ENCODE peak calls at places on chromosomes 7 and 10, in five cellular contexts. K is GM20000, I is lower leg skin, V is breast epithelium, O is A549. L is an unnamed sample.

GRCh38 chr7:5231811-5232484 is 41.9 kb downstream of the WIPI2 start:
- DNase-seq in V (no peak), O (no peak), K (peak; percentile 79), I (no peak), L (no peak)

GRCh38 chr10:79129361-79129997 is 60.7 kb downstream of the ZMIZ1 start:
- DNase-seq in I (no peak), O (peak; percentile 63), K (no peak), V (no peak), L (no peak)

GRCh38 chr10:101380353-101381017 is 26.5 kb downstream of the BTRC start:
- DNase-seq in O (no peak), K (no peak), V (no peak), I (no peak), L (no peak)

GRCh38 chr10:110548002-110548401 is 19.5 kb upstream of the SMC3 start:
- DNase-seq in K (no peak), O (no peak), I (no peak), V (no peak), L (no peak)

GRCh38 chr10:46307281-46308112 is 20.7 kb downstream of the ANTXRL start:
- DNase-seq in I (peak; percentile 81), K (no peak), O (no peak), V (peak; percentile 38), L (no peak)

GRCh38 chr10:122499491-122499941 is 38.2 kb downstream of the HTRA1 start:
- DNase-seq in K (no peak), I (no peak), O (no peak), V (no peak), L (no peak)

GRCh38 chr7:2929321-2930201 is 85.5 kb upstream of the GNA12 start:
- DNase-seq in V (no peak), K (no peak), O (no peak), I (peak; percentile 53), L (no peak)

GRCh38 chr7:12757443-12757842 is 70.0 kb downstream of the ARL4A start:
- DNase-seq in K (no peak), V (no peak), O (no peak), I (no peak), L (no peak)

GRCh38 chr10:21675157-21675796 is 141.2 kb downstream of the MLLT10 start:
- DNase-seq in V (no peak), I (no peak), K (peak; percentile 3), O (peak; percentile 40), L (peak; percentile 41)

GRCh38 chr7:44639701-44640321 is 33.4 kb downstream of the OGDH start:
- DNase-seq in I (no peak), O (peak; percentile 64), K (no peak), V (peak; percentile 54), L (peak; percentile 88)

GRCh38 chr7:93902777-93903423 is 3.5 kb upstream of the GNGT1 start:
- DNase-seq in I (no peak), V (no peak), K (peak; percentile 32), O (no peak), L (peak; percentile 7)

GRCh38 chr7:100577103-100577502 is 3.4 kb upstream of the SAP25 start:
- DNase-seq in V (no peak), I (no peak), K (no peak), O (no peak), L (no peak)

GRCh38 chr10:21989453-21990154 is 13.9 kb downstream of the DNAJC1 start:
- DNase-seq in O (peak; percentile 54), V (no peak), K (peak; percentile 45), I (no peak), L (peak; percentile 41)

GRCh38 chr7:124084024-124084423 is 51.2 kb upstream of the TMEM229A start:
- DNase-seq in K (no peak), V (no peak), O (no peak), I (no peak), L (no peak)

GRCh38 chr7:24540956-24541355 is 32.3 kb upstream of the PALS2 start:
- DNase-seq in I (no peak), O (no peak), V (no peak), K (no peak), L (no peak)

GRCh38 chr7:44534501-44534900 is 6.6 kb downstream of the NPC1L1 start:
- DNase-seq in V (no peak), I (no peak), O (peak; percentile 91), K (peak; percentile 82), L (peak; percentile 72)

GRCh38 chr7:152395115-152395514 is 40.7 kb downstream of the KMT2C start:
- DNase-seq in K (no peak), O (no peak), V (no peak), I (no peak), L (no peak)

GRCh38 chr7:69256634-69257081 is 341.6 kb upstream of the AUTS2 start:
- DNase-seq in V (no peak), I (peak; percentile 94), O (no peak), K (no peak), L (no peak)

GRCh38 chr7:100003711-100004661 is 11.4 kb upstream of the ZKSCAN1 start:
- DNase-seq in V (peak; percentile 69), I (no peak), O (no peak), K (no peak), L (no peak)

GRCh38 chr7:24722386-24723177 is 34.7 kb downstream of the GSDME start:
- DNase-seq in K (no peak), O (no peak), V (no peak), I (peak; percentile 64), L (peak; percentile 22)

GRCh38 chr7:95469850-95470249 is 15.9 kb upstream of the ASB4 start:
- DNase-seq in V (no peak), O (no peak), K (no peak), I (no peak), L (no peak)

GRCh38 chr7:110386006-110386405 is 704.9 kb upstream of the LRRN3 start:
- DNase-seq in K (no peak), I (no peak), V (no peak), O (no peak), L (no peak)

GRCh38 chr10:5895804-5896203 is 5.8 kb downstream of the FBH1 start:
- DNase-seq in K (peak; percentile 80), V (no peak), O (no peak), I (no peak), L (no peak)

GRCh38 chr7:23350466-23350865 is 51.3 kb downstream of the MALSU1 start:
- DNase-seq in K (no peak), O (no peak), I (no peak), V (no peak), L (no peak)

GRCh38 chr7:44735403-44736165 is 13.1 kb upstream of the ZMIZ2 start:
- DNase-seq in K (no peak), V (no peak), O (peak; percentile 65), I (no peak), L (peak; percentile 70)

GRCh38 chr7:25028370-25028971 is 48.5 kb upstream of the OSBPL3 start:
- DNase-seq in V (no peak), O (no peak), K (no peak), I (no peak), L (peak; percentile 68)

DNA sequence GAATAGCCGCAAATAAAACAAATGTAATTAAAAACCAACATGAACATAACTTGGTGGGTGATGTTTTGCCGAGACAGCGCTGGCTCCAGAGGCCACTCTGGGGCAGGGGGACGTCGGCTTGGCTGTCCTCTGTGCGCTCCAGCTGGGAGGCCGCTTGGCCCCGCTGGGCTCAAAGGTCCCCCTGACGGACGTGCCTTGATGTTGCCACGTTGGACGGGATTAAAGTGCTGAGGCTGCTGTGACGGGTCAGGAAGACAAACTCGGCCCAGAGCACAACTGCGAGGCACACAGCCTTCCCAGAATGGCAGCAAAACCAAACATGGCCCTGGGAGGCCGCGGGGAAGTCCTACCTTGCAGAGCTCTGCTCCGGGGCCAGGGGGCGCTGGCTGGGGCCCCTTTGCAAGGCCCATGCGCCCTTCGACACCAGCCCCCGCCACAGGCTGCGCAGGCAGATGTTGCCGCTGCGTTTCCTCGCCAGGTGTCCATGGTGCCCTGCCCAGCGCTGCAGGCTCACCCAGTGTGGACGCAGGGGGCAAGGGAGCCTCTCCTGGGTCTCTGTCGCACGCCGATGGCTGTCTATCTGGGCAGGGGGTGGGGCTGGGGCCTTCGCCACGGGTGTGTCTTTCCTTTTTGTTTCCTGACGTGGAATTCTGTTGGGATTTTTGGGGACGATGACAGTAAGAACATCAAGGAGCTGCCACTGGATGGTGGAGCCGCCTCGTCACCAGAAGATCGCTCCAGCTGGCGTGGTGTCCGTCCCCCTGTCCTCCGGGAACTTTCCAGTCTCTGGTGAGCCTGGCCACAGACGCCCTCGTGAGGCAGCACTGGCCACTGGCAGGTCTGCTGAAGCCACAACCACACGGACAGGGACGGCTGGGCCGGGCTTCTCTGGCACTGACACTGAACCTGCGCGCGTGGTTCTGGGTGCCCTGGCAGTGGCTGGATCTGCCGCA is 99.6 kb upstream of the DIP2C start:
- DNase-seq in V (peak; percentile 77), K (peak; percentile 75), I (peak; percentile 94), O (peak; percentile 95), L (no peak)
- TF ChIP-seq CTCF in V (peak; percentile 11), K (peak; percentile 30), I (no peak), O (peak; percentile 60), L (no peak)

DNA sequence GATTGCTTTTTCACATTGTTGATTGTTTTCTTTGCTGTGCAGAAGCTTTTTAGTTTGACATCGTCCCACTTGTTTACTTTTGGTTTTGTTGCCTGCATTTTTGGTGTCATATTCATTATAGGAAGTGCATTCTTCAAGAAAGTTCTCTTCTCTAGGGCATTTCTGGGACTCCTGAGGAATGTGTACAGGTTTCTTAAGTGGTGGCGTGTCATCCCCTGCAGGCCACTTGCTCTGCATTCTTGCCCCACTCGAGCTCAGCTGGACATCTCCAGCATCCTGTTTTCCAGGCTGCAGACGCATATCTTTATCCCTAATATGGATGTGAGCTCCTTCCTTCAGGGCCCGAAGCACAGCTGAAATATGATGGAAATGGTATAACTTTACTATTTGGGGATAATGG is 255.6 kb upstream of the HABP2 start:
- DNase-seq in K (no peak), V (no peak), O (no peak), I (no peak), L (peak; percentile 1)
- TF ChIP-seq CTCF in K (no peak), V (no peak), O (no peak), I (no peak), L (no peak)

GRCh38 chr7:137485818-137486217 is 142.3 kb upstream of the PTN start:
- DNase-seq in O (no peak), V (no peak), I (no peak), K (no peak), L (no peak)

GRCh38 chr7:137484326-137484725 is 140.8 kb upstream of the PTN start:
- DNase-seq in K (no peak), V (no peak), O (no peak), I (no peak), L (no peak)

GRCh38 chr7:137492889-137493288 is 149.4 kb upstream of the PTN start:
- DNase-seq in K (no peak), V (no peak), I (no peak), O (no peak), L (no peak)

GRCh38 chr7:137489880-137490279 is 146.3 kb upstream of the PTN start:
- DNase-seq in V (no peak), I (no peak), K (no peak), O (no peak), L (no peak)

GRCh38 chr7:137488038-137488437 is 144.5 kb upstream of the PTN start:
- DNase-seq in K (no peak), V (no peak), I (no peak), O (no peak), L (no peak)
- TF ChIP-seq CTCF in K (no peak), V (no peak), I (no peak), O (no peak), L (no peak)

GRCh38 chr7:7848245-7848644 is 120.4 kb upstream of the GLCCI1 start:
- DNase-seq in O (no peak), I (no peak), V (no peak), K (no peak), L (no peak)
- TF ChIP-seq CTCF in O (no peak), I (no peak), V (no peak), K (no peak), L (no peak)